ENCODE peak calls at places on chromosomes 6 and 20, in four cellular contexts. Y, C, L and P are unnamed samples.

GRCh38 chr20:835220-836045 is 1.9 kb downstream of the FAM110A start:
- DNase-seq in Y (no peak), L (no peak), C (no peak), P (no peak)

GRCh38 chr6:87722831-87723726 is 21.0 kb upstream of the AKIRIN2 start:
- DNase-seq in Y (peak; percentile 20), C (peak; percentile 95), L (no peak), P (peak; percentile 88)

GRCh38 chr6:92364948-92365386 is 1054.4 kb downstream of the EPHA7 start:
- DNase-seq in L (no peak), C (no peak), Y (no peak), P (no peak)

GRCh38 chr6:110949679-110950285 is 8.7 kb upstream of the GTF3C6 start:
- DNase-seq in L (no peak), C (no peak), Y (peak; percentile 79), P (peak; percentile 58)

GRCh38 chr6:31899882-31900722 is 1.8 kb downstream of the ZBTB12 start:
- DNase-seq in L (no peak), Y (no peak), C (no peak), P (peak; percentile 77)

GRCh38 chr6:3280866-3281465 is 22.2 kb downstream of the PSMG4 start:
- DNase-seq in Y (no peak), L (no peak), C (no peak), P (no peak)

GRCh38 chr20:63963784-63964301 is 5.9 kb downstream of the ZNF512B start:
- DNase-seq in L (no peak), C (no peak), Y (no peak), P (no peak)

GRCh38 chr20:38255389-38255788 is 5.1 kb downstream of the KIAA1755 start:
- DNase-seq in Y (no peak), L (no peak), C (no peak), P (no peak)